ENCODE peak calls at places on chromosomes 4 and X, in nine cellular contexts. W is IMR-90, R is PC-3, N is mammary epithelial cell, B is fibroblast of lung, Z is astrocyte, F is H9, J is HepG2, I is SK-N-SH. M is an unnamed sample.

GRCh38 chrX:101803451-101803850 is 128.4 kb downstream of the ZMAT1 start:
- DNase-seq in N (no peak), W (peak; percentile 19), J (no peak), I (no peak), Z (peak; percentile 1), F (no peak), R (peak; percentile 44), B (peak; percentile 4), M (peak; percentile 44)

GRCh38 chr4:104451573-104451972 is 43.1 kb downstream of the CXXC4 start:
- DNase-seq in B (peak; percentile 33), N (peak; percentile 9), R (no peak), Z (peak; percentile 3), W (no peak), I (peak; percentile 1), J (no peak), F (no peak), M (no peak)

GRCh38 chr4:137307806-137308205 is 224.5 kb downstream of the PCDH18 start:
- DNase-seq in F (no peak), J (no peak), W (peak; percentile 82), R (peak; percentile 33), N (peak; percentile 64), I (no peak), Z (peak; percentile 76), B (peak; percentile 84), M (no peak)

GRCh38 chr4:6907658-6908191 is 1.9 kb upstream of the TBC1D14 start:
- DNase-seq in J (no peak), F (peak; percentile 71), B (no peak), N (no peak), Z (no peak), W (no peak), R (peak; percentile 32), I (peak; percentile 67), M (peak; percentile 84)

GRCh38 chr4:11495291-11495690 is 66.6 kb upstream of the HS3ST1 start:
- DNase-seq in I (no peak), N (no peak), R (no peak), W (peak; percentile 50), J (no peak), Z (peak; percentile 57), B (peak; percentile 66), F (no peak), M (no peak)

GRCh38 chr4:71765349-71765748 is 18.5 kb downstream of the GC start:
- DNase-seq in I (no peak), W (peak; percentile 5), J (no peak), N (peak; percentile 3), F (peak; percentile 39), Z (peak; percentile 71), B (peak; percentile 76), R (no peak), M (no peak)

GRCh38 chr4:79209822-79210635 is 115.8 kb downstream of the NAA11 start:
- DNase-seq in B (no peak), F (peak; percentile 32), I (no peak), W (no peak), J (peak; percentile 65), Z (no peak), N (no peak), R (no peak), M (peak; percentile 49)

GRCh38 chrX:123788744-123789143 is 55.9 kb upstream of the THOC2 start:
- DNase-seq in B (no peak), J (no peak), F (no peak), I (no peak), W (no peak), Z (no peak), R (no peak), N (no peak), M (no peak)

GRCh38 chrX:38111196-38111595 is 104.8 kb downstream of the SYTL5 start:
- DNase-seq in N (no peak), J (no peak), Z (no peak), I (no peak), B (no peak), W (no peak), R (no peak), F (no peak), M (no peak)

GRCh38 chr4:3461515-3462291 is 1.4 kb upstream of the DOK7 start:
- DNase-seq in Z (no peak), W (no peak), J (no peak), N (peak; percentile 76), I (no peak), R (peak; percentile 83), F (no peak), B (peak; percentile 31), M (no peak)

GRCh38 chr4:10569491-10569890 is 112.3 kb upstream of the ZNF518B start:
- DNase-seq in I (no peak), J (no peak), F (no peak), B (no peak), W (no peak), Z (no peak), R (no peak), N (no peak), M (no peak)

GRCh38 chrX:1281511-1281910 is 12.9 kb downstream of the CSF2RA start:
- DNase-seq in B (peak; percentile 30), F (no peak), Z (peak; percentile 20), R (peak; percentile 40), W (peak; percentile 14), I (no peak), J (no peak), N (peak; percentile 9), M (no peak)

GRCh38 chr4:123327346-123327745 is 69.2 kb upstream of the SPRY1 start:
- DNase-seq in N (no peak), R (no peak), J (no peak), I (no peak), B (peak; percentile 42), W (no peak), Z (peak; percentile 35), F (no peak), M (peak; percentile 35)

DNA sequence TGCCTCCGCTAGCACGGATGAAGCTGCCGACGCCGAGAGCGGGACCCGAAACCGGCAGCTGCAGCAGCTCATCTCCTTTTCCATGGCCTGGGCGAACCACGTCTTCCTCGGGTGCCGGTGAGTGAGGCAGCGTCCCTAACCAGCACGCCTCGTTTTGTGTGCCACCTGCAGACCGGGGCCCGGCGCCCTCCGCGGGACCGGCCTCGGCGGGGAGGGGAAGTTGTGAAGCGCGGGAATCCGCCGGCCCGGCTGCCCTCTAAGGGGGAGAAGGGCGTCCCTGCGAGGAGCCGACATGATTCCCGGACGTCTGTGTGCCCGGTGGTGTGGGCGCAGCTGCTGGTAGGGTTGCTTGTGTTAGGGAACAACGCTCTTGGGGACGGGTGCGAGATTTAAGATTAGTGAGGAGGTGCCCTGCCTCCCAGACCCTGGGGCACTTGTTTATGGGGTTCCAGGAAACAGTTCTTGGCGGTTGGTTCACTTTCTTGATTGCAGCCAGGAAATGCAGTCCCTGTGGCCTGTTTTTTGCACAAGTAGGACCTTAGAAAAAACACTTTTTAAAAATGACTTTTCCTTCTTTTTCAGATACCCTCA is 612 bp downstream of the CDKN2AIP start:
- DNase-seq in N (no peak), Z (no peak), R (peak; percentile 2), F (no peak), I (peak; percentile 71), B (peak; percentile 20), J (no peak), W (no peak), M (no peak)
- TF ChIP-seq CTCF in N (no peak), Z (no peak), R (no peak), F (no peak), I (no peak), B (no peak), J (peak; percentile 6), W (no peak), M (peak; percentile 0)

GRCh38 chr4:77123403-77123802 is 33.6 kb upstream of the CCNG2 start:
- DNase-seq in W (no peak), B (no peak), I (no peak), Z (no peak), N (no peak), J (no peak), F (no peak), R (no peak), M (no peak)

GRCh38 chr4:77127837-77128621 is 29.0 kb upstream of the CCNG2 start:
- DNase-seq in J (no peak), B (no peak), F (no peak), N (no peak), W (no peak), I (no peak), R (no peak), Z (no peak), M (peak; percentile 74)

DNA sequence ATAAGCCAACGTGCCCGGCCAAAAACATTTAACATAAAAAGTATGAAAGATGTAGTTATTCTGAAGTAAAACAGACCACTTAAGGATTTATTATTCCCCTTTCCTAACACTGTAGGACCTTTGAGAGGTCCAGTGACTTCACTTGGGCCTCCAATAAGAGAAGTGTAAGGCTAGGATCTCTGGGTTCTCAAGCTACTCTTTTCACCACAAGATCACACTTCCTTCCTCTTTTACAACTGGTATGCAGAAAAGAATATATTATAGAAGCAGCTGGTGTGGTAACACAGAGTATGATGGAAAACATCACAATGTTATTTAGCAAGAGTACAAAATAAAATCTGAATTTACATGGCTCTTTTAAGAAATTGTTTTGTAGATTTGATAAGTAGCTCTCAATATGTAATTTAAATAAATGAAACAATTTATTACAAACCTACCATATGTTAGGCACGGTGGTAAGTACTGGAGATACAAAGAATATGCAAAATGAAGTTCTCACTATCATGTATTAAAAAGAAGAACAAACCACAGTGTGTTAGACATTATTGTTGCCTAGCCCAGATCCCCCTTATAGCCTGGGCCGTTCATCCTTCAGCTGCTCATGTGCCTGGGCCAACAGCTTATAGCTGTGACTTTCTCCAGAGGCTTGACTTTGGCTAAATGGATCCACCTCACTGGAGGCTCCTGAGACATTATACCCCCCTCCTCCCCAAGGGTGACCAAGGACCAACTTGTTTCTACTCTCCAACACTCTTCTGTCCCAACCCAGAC is 30.0 kb upstream of the CCNG2 start:
- DNase-seq in W (no peak), N (no peak), Z (no peak), I (no peak), J (no peak), B (no peak), F (no peak), R (no peak), M (no peak)
- H3K9ac ChIP-seq in W (no peak overlapping the region), N (no peak overlapping the region), Z (no peak overlapping the region), I (no peak overlapping the region), J (no peak overlapping the region), B (no peak overlapping the region), F (no peak overlapping the region), R (no peak overlapping the region), M (no peak overlapping the region)

GRCh38 chrX:146907391-146908240 is 93.1 kb upstream of the CXorf51A start:
- DNase-seq in R (no peak), J (no peak), Z (no peak), W (no peak), B (peak; percentile 0), I (no peak), N (no peak), F (no peak), M (no peak)

DNA sequence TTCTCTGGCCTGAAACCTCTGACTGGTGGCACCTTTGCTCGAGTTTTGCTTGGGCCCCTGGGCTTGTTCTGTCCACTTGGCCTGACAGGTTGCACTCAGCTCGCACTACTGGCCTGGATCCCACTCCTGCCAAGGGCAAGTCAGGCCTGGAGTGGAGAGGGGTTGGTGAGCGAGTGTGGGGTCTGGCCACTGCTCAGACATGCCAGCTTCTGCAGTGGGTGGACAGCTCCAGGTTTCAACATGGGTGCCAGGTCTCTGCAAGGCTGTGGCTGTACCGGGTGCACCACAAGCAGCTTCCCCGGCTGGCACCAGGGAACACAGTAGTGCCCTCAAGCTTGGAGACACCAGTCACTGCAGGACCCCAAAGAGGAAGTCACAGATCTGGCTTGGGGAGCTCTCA is 91.6 kb upstream of the CXorf51A start:
- DNase-seq in B (no peak), I (no peak), Z (no peak), J (no peak), F (no peak), W (no peak), R (no peak), N (no peak), M (no peak)
- TF ChIP-seq CTCF in B (no peak), I (no peak), Z (no peak), J (no peak), F (no peak), W (no peak), R (no peak), N (no peak), M (no peak)

GRCh38 chrX:108397627-108398392 is 40.4 kb downstream of the COL4A6 start:
- DNase-seq in W (peak; percentile 4), B (peak; percentile 44), I (no peak), F (no peak), R (peak; percentile 89), N (peak; percentile 86), J (no peak), Z (peak; percentile 25), M (no peak)
- H3K9ac ChIP-seq in W (no peak overlapping the region), B (no peak overlapping the region), I (no peak overlapping the region), F (no peak overlapping the region), R (peak overlapping the region; percentile 93), N (peak overlapping the region; percentile 86), J (no peak overlapping the region), Z (no peak overlapping the region), M (no peak overlapping the region)